ENCODE peak calls at places on chromosome 12, in ten cellular contexts. One of them, this sample, is unnamed.

GRCh38 chr12:8722286-8722685 is 24.5 kb downstream of the RIMKLB start:
- DNase-seq in astrocyte of the spinal cord: no peak
- DNase-seq in NCI-H526 treated with DMSO at 0.1 percent for 48 hours: no peak
- DNase-seq in GM12865: no peak
- DNase-seq in RPMI7951: no peak
- DNase-seq in iPS DF 6.9: no peak
- DNase-seq in AG09319: no peak
- DNase-seq in pancreas: no peak
- DNase-seq in activated CD4-positive, alpha-beta T cell treated with anti-CD3 and anti-CD28 coated beads for 24 hours: no peak
- DNase-seq in myocyte: peak; percentile 51
- DNase-seq in this sample: no peak

GRCh38 chr12:109734219-109735000 is 20.8 kb downstream of the FAM222A start:
- DNase-seq in activated CD4-positive, alpha-beta T cell treated with anti-CD3 and anti-CD28 coated beads for 24 hours: no peak
- DNase-seq in AG09319: no peak
- DNase-seq in pancreas: no peak
- DNase-seq in NCI-H526 treated with DMSO at 0.1 percent for 48 hours: peak; percentile 40
- DNase-seq in myocyte: peak; percentile 50
- DNase-seq in astrocyte of the spinal cord: no peak
- DNase-seq in iPS DF 6.9: no peak
- DNase-seq in GM12865: no peak
- DNase-seq in RPMI7951: peak; percentile 30
- DNase-seq in this sample: no peak

GRCh38 chr12:54016478-54016964 is 7.7 kb downstream of the HOXC8 start:
- DNase-seq in RPMI7951: peak; percentile 90
- DNase-seq in activated CD4-positive, alpha-beta T cell treated with anti-CD3 and anti-CD28 coated beads for 24 hours: no peak
- DNase-seq in iPS DF 6.9: no peak
- DNase-seq in myocyte: peak; percentile 80
- DNase-seq in GM12865: no peak
- DNase-seq in astrocyte of the spinal cord: peak; percentile 82
- DNase-seq in AG09319: no peak
- DNase-seq in NCI-H526 treated with DMSO at 0.1 percent for 48 hours: peak; percentile 97
- DNase-seq in pancreas: no peak
- DNase-seq in this sample: peak; percentile 76

GRCh38 chr12:99804715-99805114 is 157.2 kb downstream of the GARIN6 start:
- DNase-seq in activated CD4-positive, alpha-beta T cell treated with anti-CD3 and anti-CD28 coated beads for 24 hours: no peak
- DNase-seq in astrocyte of the spinal cord: no peak
- DNase-seq in pancreas: no peak
- DNase-seq in GM12865: no peak
- DNase-seq in iPS DF 6.9: no peak
- DNase-seq in RPMI7951: no peak
- DNase-seq in myocyte: no peak
- DNase-seq in NCI-H526 treated with DMSO at 0.1 percent for 48 hours: no peak
- DNase-seq in AG09319: no peak
- DNase-seq in this sample: no peak

GRCh38 chr12:111413442-111414086 is 7.8 kb downstream of the SH2B3 start:
- DNase-seq in activated CD4-positive, alpha-beta T cell treated with anti-CD3 and anti-CD28 coated beads for 24 hours: no peak
- DNase-seq in myocyte: peak; percentile 92
- DNase-seq in RPMI7951: peak; percentile 97
- DNase-seq in pancreas: no peak
- DNase-seq in astrocyte of the spinal cord: peak; percentile 53
- DNase-seq in AG09319: no peak
- DNase-seq in NCI-H526 treated with DMSO at 0.1 percent for 48 hours: no peak
- DNase-seq in GM12865: no peak
- DNase-seq in iPS DF 6.9: no peak
- DNase-seq in this sample: no peak

GRCh38 chr12:118714051-118714460 is 267.3 kb upstream of the SRRM4 start:
- DNase-seq in activated CD4-positive, alpha-beta T cell treated with anti-CD3 and anti-CD28 coated beads for 24 hours: no peak
- DNase-seq in RPMI7951: no peak
- DNase-seq in NCI-H526 treated with DMSO at 0.1 percent for 48 hours: peak; percentile 33
- DNase-seq in iPS DF 6.9: peak; percentile 57
- DNase-seq in AG09319: no peak
- DNase-seq in myocyte: no peak
- DNase-seq in GM12865: peak; percentile 69
- DNase-seq in astrocyte of the spinal cord: no peak
- DNase-seq in pancreas: peak; percentile 3
- DNase-seq in this sample: peak; percentile 62

GRCh38 chr12:47946413-47947107 is 16.8 kb upstream of the TMEM106C start:
- DNase-seq in pancreas: no peak
- DNase-seq in NCI-H526 treated with DMSO at 0.1 percent for 48 hours: no peak
- DNase-seq in astrocyte of the spinal cord: no peak
- DNase-seq in iPS DF 6.9: no peak
- DNase-seq in activated CD4-positive, alpha-beta T cell treated with anti-CD3 and anti-CD28 coated beads for 24 hours: no peak
- DNase-seq in AG09319: no peak
- DNase-seq in myocyte: peak; percentile 64
- DNase-seq in RPMI7951: peak; percentile 49
- DNase-seq in GM12865: no peak
- DNase-seq in this sample: no peak

GRCh38 chr12:57401165-57401564 is 29.7 kb downstream of the R3HDM2 start:
- DNase-seq in pancreas: no peak
- DNase-seq in iPS DF 6.9: no peak
- DNase-seq in RPMI7951: no peak
- DNase-seq in GM12865: no peak
- DNase-seq in activated CD4-positive, alpha-beta T cell treated with anti-CD3 and anti-CD28 coated beads for 24 hours: no peak
- DNase-seq in myocyte: no peak
- DNase-seq in AG09319: no peak
- DNase-seq in astrocyte of the spinal cord: no peak
- DNase-seq in NCI-H526 treated with DMSO at 0.1 percent for 48 hours: no peak
- DNase-seq in this sample: no peak

GRCh38 chr12:47100146-47100545 is 20.4 kb upstream of the AMIGO2 start:
- DNase-seq in RPMI7951: no peak
- DNase-seq in myocyte: no peak
- DNase-seq in NCI-H526 treated with DMSO at 0.1 percent for 48 hours: no peak
- DNase-seq in AG09319: no peak
- DNase-seq in GM12865: no peak
- DNase-seq in iPS DF 6.9: no peak
- DNase-seq in pancreas: no peak
- DNase-seq in activated CD4-positive, alpha-beta T cell treated with anti-CD3 and anti-CD28 coated beads for 24 hours: no peak
- DNase-seq in astrocyte of the spinal cord: peak; percentile 50
- DNase-seq in this sample: no peak